ENCODE peak calls at places on chromosomes 5 and 9, in six cellular contexts. C is endothelial cell of umbilical vein, Q is psoas muscle, S is astrocyte of the cerebellum, Z is lung, U is body of pancreas. D is an unnamed sample.

GRCh38 chr9:126705767-126706697 is 92.3 kb downstream of the LMX1B start:
- DNase-seq in C (peak), Q (peak), S (no peak), Z (peak), U (peak), D (no peak)

GRCh38 chr5:122775713-122776084 is 819 bp downstream of the SNX2 start:
- DNase-seq in C (peak), Q (no peak), S (no peak), Z (no peak), U (no peak), D (no peak)

GRCh38 chr9:1837453-1838084 is 177.6 kb upstream of the SMARCA2 start:
- DNase-seq in C (no peak), Q (no peak), S (no peak), Z (no peak), U (peak), D (no peak)

GRCh38 chr9:3023449-3023848 is 179.6 kb upstream of the PUM3 start:
- DNase-seq in C (no peak), Q (no peak), S (no peak), Z (no peak), U (no peak), D (no peak)

GRCh38 chr9:12735669-12736068 is 39.2 kb upstream of the LURAP1L start:
- DNase-seq in C (peak), Q (no peak), S (no peak), Z (no peak), U (no peak), D (no peak)

GRCh38 chr5:27093296-27093695 is 54.9 kb upstream of the CDH9 start:
- DNase-seq in C (no peak), Q (no peak), S (peak), Z (no peak), U (no peak), D (no peak)

GRCh38 chr5:160458971-160459800 is 37.5 kb downstream of the PTTG1 start:
- DNase-seq in C (no peak), Q (no peak), S (no peak), Z (no peak), U (no peak), D (no peak)

GRCh38 chr5:120096413-120096812 is 367.7 kb upstream of the PRR16 start:
- DNase-seq in C (no peak), Q (no peak), S (peak), Z (no peak), U (no peak), D (no peak)

GRCh38 chr9:16809912-16810610 is 60.4 kb downstream of the BNC2 start:
- DNase-seq in C (no peak), Q (no peak), S (no peak), Z (no peak), U (no peak), D (no peak)

GRCh38 chr9:98191615-98192502 is 578 bp downstream of the CORO2A start:
- DNase-seq in C (no peak), Q (no peak), S (no peak), Z (peak), U (no peak), D (no peak)

GRCh38 chr5:74112372-74112875 is 486.4 kb downstream of the ARHGEF28 start:
- DNase-seq in C (no peak), Q (no peak), S (no peak), Z (no peak), U (no peak), D (no peak)

GRCh38 chr9:90830977-90831376 is 29.4 kb downstream of the SYK start:
- DNase-seq in C (no peak), Q (no peak), S (no peak), Z (no peak), U (no peak), D (no peak)

GRCh38 chr9:124390812-124391658 is 24.2 kb downstream of the PSMB7 start:
- DNase-seq in C (peak), Q (no peak), S (no peak), Z (no peak), U (no peak), D (no peak)

GRCh38 chr5:54619732-54620582 is 102.4 kb downstream of the SNX18 start:
- DNase-seq in C (no peak), Q (no peak), S (no peak), Z (no peak), U (no peak), D (no peak)

GRCh38 chr9:34254966-34255825 is 73.9 kb downstream of the KIF24 start:
- DNase-seq in C (no peak), Q (peak), S (no peak), Z (no peak), U (peak), D (no peak)
- TF ChIP-seq CTCF in C (no peak), Q (no peak), S (no peak), Z (no peak), U (no peak), D (no peak)

GRCh38 chr9:88164870-88165269 is 26.6 kb upstream of the SPATA31C2 start:
- DNase-seq in C (no peak), Q (no peak), S (no peak), Z (no peak), U (no peak), D (no peak)

DNA sequence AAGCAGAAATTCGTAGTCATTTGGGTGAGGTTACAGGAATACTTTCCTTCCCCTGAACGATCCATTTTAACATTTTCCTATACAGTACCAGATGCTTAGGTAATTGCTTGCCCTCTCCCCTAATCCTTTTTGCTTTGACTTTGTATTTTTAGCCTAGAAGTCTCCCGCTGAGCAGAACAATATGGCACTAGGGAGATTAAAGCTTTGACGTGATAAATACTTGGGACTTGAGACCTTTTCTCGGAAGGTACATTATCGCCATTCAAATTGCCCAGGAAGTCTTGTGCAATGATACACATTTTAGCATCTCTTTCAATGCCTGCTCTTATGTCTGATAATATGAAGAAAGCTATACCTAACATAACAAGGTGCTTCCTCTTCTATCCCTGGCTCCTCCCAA is 22.9 kb upstream of the SPATA31C2 start:
- DNase-seq in C (no peak), Q (no peak), S (no peak), Z (no peak), U (no peak), D (no peak)
- H3K4me3 ChIP-seq in C (no peak), Q (no peak), S (no peak), Z (no peak), U (no peak), D (no peak)

GRCh38 chr5:104352954-104353353 is 790.4 kb upstream of the NUDT12 start:
- DNase-seq in C (no peak), Q (no peak), S (no peak), Z (no peak), U (no peak), D (no peak)

GRCh38 chr5:104345513-104345823 is 782.9 kb upstream of the NUDT12 start:
- DNase-seq in C (no peak), Q (no peak), S (no peak), Z (no peak), U (no peak), D (no peak)

GRCh38 chr5:104344809-104345512 is 782.4 kb upstream of the NUDT12 start:
- DNase-seq in C (peak), Q (no peak), S (peak), Z (no peak), U (no peak), D (no peak)

DNA sequence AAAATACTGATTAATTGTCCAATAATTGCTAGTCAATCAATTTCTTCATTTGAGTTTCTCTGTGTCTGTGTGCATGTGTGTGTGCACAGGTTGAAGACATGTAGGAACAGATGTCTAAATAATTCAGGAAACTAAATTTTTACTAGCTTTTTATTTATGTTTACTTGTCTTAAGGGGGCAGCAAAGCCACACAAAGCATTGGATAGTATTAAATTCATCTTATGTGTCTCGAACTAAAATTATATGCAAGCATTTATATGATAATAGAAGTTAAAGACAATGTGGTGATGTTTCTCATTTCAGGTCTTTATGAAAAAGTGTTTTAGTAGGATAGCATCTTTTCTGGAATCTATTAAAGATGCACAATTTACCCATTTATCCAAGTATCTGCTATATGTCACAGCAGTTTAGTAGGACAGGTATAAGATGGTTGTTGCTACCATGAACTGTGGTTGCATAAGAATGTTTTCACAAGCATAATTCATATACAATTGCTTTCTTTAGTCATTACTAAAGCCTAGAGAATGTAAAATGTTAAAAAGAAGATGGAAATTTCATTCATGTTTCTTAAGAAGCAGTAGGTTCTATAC is 784.6 kb upstream of the NUDT12 start:
- DNase-seq in C (peak), Q (no peak), S (peak), Z (no peak), U (no peak), D (no peak)
- TF ChIP-seq CTCF in C (peak), Q (peak), S (peak), Z (no peak), U (peak), D (peak)

GRCh38 chr5:151085517-151086031 is 4.7 kb upstream of the TNIP1 start:
- DNase-seq in C (peak), Q (peak), S (no peak), Z (peak), U (peak), D (no peak)
- H3K4me3 ChIP-seq in C (no peak), Q (peak), S (no peak), Z (no peak), U (no peak), D (no peak)

DNA sequence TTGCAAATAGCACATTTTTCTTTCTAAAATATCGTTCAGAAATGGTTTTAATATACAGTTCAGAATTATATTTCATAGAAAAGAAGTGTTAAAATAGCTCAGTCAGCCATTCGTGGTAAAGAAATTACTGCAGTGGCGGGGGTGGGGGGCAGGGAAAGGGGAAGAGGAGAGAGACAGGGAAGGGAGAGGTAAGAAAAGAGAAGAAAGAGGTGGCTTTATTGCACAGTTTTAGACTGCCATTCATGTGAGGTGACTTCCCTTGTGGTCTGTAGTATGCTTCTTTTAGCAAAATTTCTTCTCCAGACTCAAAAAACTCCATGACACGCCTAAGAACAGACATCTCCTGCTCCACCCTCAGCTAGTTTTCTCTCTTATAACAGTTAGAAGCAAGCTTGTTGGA is 259.6 kb downstream of the TRPM3 start:
- DNase-seq in C (no peak), Q (no peak), S (no peak), Z (no peak), U (no peak), D (no peak)
- TF ChIP-seq CTCF in C (no peak), Q (no peak), S (no peak), Z (no peak), U (no peak), D (no peak)

DNA sequence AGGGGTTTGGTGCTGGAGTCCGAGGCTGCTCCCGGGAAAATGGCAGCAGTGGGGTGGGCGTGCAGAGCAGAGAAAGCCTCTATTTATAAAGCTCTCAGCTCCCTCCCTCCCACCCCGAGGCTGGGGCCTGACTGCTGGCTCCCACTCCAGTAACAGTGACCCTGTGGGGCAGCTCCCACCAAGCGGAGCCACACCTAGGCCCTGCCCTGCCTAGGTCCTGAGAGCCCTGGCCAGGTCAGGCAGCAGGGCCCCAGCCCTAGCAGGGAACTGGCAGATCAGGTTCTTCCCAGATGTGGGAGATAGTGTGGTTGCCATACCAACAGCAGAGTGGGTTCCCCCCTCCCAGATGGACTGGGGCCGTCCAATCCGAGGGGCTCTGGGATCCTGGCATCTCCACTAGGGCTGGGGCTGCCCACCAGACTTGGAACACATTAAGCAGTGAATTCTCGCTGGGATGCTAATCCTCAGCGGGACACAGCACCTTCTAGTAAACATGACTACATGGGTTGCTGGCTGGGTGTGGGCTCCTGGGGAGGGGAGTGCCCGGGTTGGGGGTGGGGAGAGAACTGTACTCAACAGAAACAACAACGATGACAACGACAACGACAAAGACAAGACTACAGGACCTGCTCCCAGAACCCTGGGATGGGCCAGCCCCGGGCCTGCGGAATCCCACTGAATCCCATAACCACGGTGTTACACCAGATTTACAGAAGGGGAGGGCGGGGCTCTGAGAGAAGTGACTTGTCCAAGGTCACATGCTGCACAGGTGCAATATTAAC is 1.5 kb downstream of the SH3GLB2 start:
- DNase-seq in C (no peak), Q (no peak), S (no peak), Z (no peak), U (peak), D (peak)
- H3K4me3 ChIP-seq in C (no peak), Q (peak), S (peak), Z (no peak), U (no peak), D (peak)

D was measured in dorsolateral prefrontal cortex.